ENCODE peak calls at places on chromosomes 7 and 10, in five cellular contexts. One of them, this sample, is unnamed.

GRCh38 chr7:130998993-130999602 is 265.1 kb upstream of the KLF14 start:
- DNase-seq in suprapubic skin: no peak
- DNase-seq in esophagus muscularis mucosa: peak
- DNase-seq in transverse colon: no peak
- DNase-seq in SK-N-SH: no peak
- DNase-seq in this sample: no peak

GRCh38 chr7:17985473-17986239 is 42.0 kb downstream of the PRPS1L1 start:
- DNase-seq in suprapubic skin: no peak
- DNase-seq in SK-N-SH: no peak
- DNase-seq in transverse colon: no peak
- DNase-seq in esophagus muscularis mucosa: no peak
- DNase-seq in this sample: no peak

GRCh38 chr7:105906690-105907089 is 30.3 kb upstream of the ATXN7L1 start:
- DNase-seq in transverse colon: no peak
- DNase-seq in suprapubic skin: no peak
- DNase-seq in SK-N-SH: no peak
- DNase-seq in esophagus muscularis mucosa: no peak
- DNase-seq in this sample: peak

GRCh38 chr10:62818426-62819011 is 2.4 kb upstream of the EGR2 start:
- DNase-seq in suprapubic skin: no peak
- DNase-seq in transverse colon: peak
- DNase-seq in SK-N-SH: peak
- DNase-seq in esophagus muscularis mucosa: no peak
- DNase-seq in this sample: no peak

GRCh38 chr10:43683451-43684197 is 34.9 kb upstream of the ZNF32 start:
- DNase-seq in suprapubic skin: peak
- DNase-seq in transverse colon: no peak
- DNase-seq in esophagus muscularis mucosa: no peak
- DNase-seq in SK-N-SH: peak
- DNase-seq in this sample: no peak

GRCh38 chr10:60615551-60615950 is 162.7 kb upstream of the CDK1 start:
- DNase-seq in esophagus muscularis mucosa: no peak
- DNase-seq in SK-N-SH: no peak
- DNase-seq in suprapubic skin: no peak
- DNase-seq in transverse colon: no peak
- DNase-seq in this sample: no peak

GRCh38 chr7:64887756-64888508 is 15.1 kb upstream of the ZNF273 start:
- DNase-seq in SK-N-SH: peak
- DNase-seq in suprapubic skin: peak
- DNase-seq in esophagus muscularis mucosa: peak
- DNase-seq in transverse colon: peak
- DNase-seq in this sample: peak

GRCh38 chr7:131533151-131533559 is 23.3 kb downstream of the PODXL start:
- DNase-seq in transverse colon: no peak
- DNase-seq in suprapubic skin: no peak
- DNase-seq in esophagus muscularis mucosa: no peak
- DNase-seq in SK-N-SH: no peak
- DNase-seq in this sample: peak

GRCh38 chr10:67818323-67818722 is 19.7 kb downstream of the DNAJC12 start:
- DNase-seq in suprapubic skin: no peak
- DNase-seq in transverse colon: no peak
- DNase-seq in SK-N-SH: no peak
- DNase-seq in esophagus muscularis mucosa: no peak
- DNase-seq in this sample: no peak

GRCh38 chr7:152436279-152437147 is 710 bp upstream of the KMT2C start:
- DNase-seq in suprapubic skin: peak
- DNase-seq in SK-N-SH: peak
- DNase-seq in transverse colon: peak
- DNase-seq in esophagus muscularis mucosa: peak
- DNase-seq in this sample: peak

GRCh38 chr7:152430857-152431256 is 4.9 kb downstream of the KMT2C start:
- DNase-seq in SK-N-SH: no peak
- DNase-seq in transverse colon: no peak
- DNase-seq in esophagus muscularis mucosa: no peak
- DNase-seq in suprapubic skin: no peak
- DNase-seq in this sample: no peak

GRCh38 chr7:152435384-152436278 is at the start of gene KMT2C:
- DNase-seq in SK-N-SH: peak
- DNase-seq in suprapubic skin: no peak
- DNase-seq in transverse colon: peak
- DNase-seq in esophagus muscularis mucosa: no peak
- DNase-seq in this sample: peak
- TF ChIP-seq POLR2AphosphoS5 in SK-N-SH: peak
- TF ChIP-seq POLR2AphosphoS5 in suprapubic skin: no peak
- TF ChIP-seq POLR2AphosphoS5 in transverse colon: peak
- TF ChIP-seq POLR2AphosphoS5 in esophagus muscularis mucosa: peak
- TF ChIP-seq POLR2AphosphoS5 in this sample: peak

DNA sequence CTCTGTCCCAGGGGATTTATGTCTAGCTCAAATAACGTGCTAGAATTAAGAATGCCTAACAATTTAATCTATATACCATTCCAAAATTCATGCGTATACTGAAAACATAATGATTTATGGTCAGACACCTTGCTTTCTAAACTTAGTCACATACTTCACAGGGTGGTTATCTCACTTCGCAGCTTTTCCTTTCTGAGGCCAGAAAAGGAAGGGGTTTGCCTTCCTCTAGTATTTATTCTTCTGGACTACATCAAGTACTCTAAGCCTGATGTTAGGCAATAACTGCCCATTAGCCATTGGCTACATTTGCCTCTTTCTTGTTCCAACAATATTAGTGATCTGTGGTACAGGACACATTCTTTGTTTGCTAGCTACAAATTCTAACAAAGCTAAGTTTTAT is 72.6 kb upstream of the FHIP2A start:
- DNase-seq in SK-N-SH: no peak
- DNase-seq in esophagus muscularis mucosa: no peak
- DNase-seq in suprapubic skin: no peak
- DNase-seq in transverse colon: no peak
- DNase-seq in this sample: no peak
- TF ChIP-seq EP300 in SK-N-SH: no peak
- TF ChIP-seq EP300 in esophagus muscularis mucosa: no peak
- TF ChIP-seq EP300 in suprapubic skin: no peak
- TF ChIP-seq EP300 in transverse colon: no peak
- TF ChIP-seq EP300 in this sample: peak

GRCh38 chr10:78362406-78363022 is 328.9 kb downstream of the RPS24 start:
- DNase-seq in suprapubic skin: no peak
- DNase-seq in esophagus muscularis mucosa: no peak
- DNase-seq in SK-N-SH: no peak
- DNase-seq in transverse colon: no peak
- DNase-seq in this sample: no peak
- TF ChIP-seq POLR2AphosphoS5 in suprapubic skin: no peak
- TF ChIP-seq POLR2AphosphoS5 in esophagus muscularis mucosa: no peak
- TF ChIP-seq POLR2AphosphoS5 in SK-N-SH: no peak
- TF ChIP-seq POLR2AphosphoS5 in transverse colon: no peak
- TF ChIP-seq POLR2AphosphoS5 in this sample: no peak

GRCh38 chr10:47260505-47261111 is 39.4 kb upstream of the GDF10 start:
- DNase-seq in transverse colon: peak
- DNase-seq in SK-N-SH: peak
- DNase-seq in suprapubic skin: no peak
- DNase-seq in esophagus muscularis mucosa: no peak
- DNase-seq in this sample: no peak
- TF ChIP-seq EP300 in transverse colon: no peak
- TF ChIP-seq EP300 in SK-N-SH: no peak
- TF ChIP-seq EP300 in suprapubic skin: no peak
- TF ChIP-seq EP300 in esophagus muscularis mucosa: no peak
- TF ChIP-seq EP300 in this sample: no peak

DNA sequence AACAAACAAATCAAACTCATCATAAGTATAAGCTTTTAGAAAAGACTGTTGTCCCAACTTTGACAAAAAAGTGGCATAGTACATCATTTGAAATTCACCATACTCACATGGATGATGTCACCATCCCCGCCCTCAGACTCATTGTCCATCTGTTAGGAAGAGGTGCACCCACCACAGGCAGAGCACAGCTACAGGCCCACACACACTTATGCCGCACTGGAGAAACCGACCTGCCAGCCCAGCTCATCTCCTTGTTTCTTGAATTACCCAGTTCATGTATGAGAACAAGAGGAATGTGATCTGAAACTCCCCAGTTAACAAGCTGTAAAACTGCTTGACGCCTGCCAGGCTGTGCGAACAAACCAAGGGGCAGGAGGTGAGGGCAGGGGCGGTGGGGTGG is 312.0 kb downstream of the DPP6 start:
- DNase-seq in transverse colon: no peak
- DNase-seq in suprapubic skin: no peak
- DNase-seq in SK-N-SH: no peak
- DNase-seq in esophagus muscularis mucosa: no peak
- DNase-seq in this sample: no peak
- TF ChIP-seq POLR2AphosphoS5 in transverse colon: no peak
- TF ChIP-seq POLR2AphosphoS5 in suprapubic skin: no peak
- TF ChIP-seq POLR2AphosphoS5 in SK-N-SH: no peak
- TF ChIP-seq POLR2AphosphoS5 in esophagus muscularis mucosa: no peak
- TF ChIP-seq POLR2AphosphoS5 in this sample: no peak

DNA sequence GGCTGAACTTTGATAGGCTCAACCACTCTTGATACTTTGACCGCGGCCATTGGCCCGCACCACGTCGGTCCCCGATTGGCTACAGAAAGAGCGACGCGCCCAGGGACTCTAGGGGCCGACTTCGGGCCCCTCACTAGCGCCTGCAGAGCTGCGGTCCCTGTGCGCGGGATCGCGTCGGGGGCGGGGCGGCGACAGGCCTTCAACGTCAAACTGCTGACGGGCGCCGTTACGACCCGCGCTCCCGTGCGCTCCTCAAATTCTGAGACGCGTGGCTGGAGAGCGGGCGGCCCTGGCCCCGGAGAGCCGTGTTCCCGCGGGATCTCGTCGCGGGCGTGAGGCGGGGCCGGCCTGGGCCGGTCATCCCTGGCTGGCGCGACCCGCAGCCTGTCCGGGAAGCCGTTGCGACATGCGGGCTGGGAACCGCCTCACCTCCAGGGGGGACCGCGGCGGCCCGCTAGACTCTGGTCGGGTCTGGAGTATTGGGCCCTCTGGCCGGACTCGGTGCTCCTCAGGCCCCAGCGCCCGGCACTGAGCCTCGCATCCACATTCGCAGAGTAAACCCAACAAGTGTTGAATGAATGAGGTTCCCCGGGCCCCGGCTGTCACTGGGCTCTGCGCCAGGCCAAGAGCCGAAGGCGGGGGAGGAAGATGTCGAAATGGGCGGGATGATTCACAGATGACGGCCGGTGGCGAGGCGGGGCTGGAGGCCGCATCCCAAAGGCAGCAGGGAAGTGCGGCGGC is 644 bp upstream of the SLC25A28 start:
- DNase-seq in esophagus muscularis mucosa: peak
- DNase-seq in suprapubic skin: peak
- DNase-seq in SK-N-SH: peak
- DNase-seq in transverse colon: peak
- DNase-seq in this sample: peak
- TF ChIP-seq EP300 in esophagus muscularis mucosa: peak
- TF ChIP-seq EP300 in suprapubic skin: no peak
- TF ChIP-seq EP300 in SK-N-SH: no peak
- TF ChIP-seq EP300 in transverse colon: peak
- TF ChIP-seq EP300 in this sample: no peak

GRCh38 chr7:149144996-149145850 is 2.0 kb upstream of the ZNF398 start:
- DNase-seq in suprapubic skin: no peak
- DNase-seq in SK-N-SH: no peak
- DNase-seq in transverse colon: no peak
- DNase-seq in esophagus muscularis mucosa: no peak
- DNase-seq in this sample: no peak
- TF ChIP-seq POLR2AphosphoS5 in suprapubic skin: peak
- TF ChIP-seq POLR2AphosphoS5 in SK-N-SH: no peak
- TF ChIP-seq POLR2AphosphoS5 in transverse colon: no peak
- TF ChIP-seq POLR2AphosphoS5 in esophagus muscularis mucosa: no peak
- TF ChIP-seq POLR2AphosphoS5 in this sample: no peak

DNA sequence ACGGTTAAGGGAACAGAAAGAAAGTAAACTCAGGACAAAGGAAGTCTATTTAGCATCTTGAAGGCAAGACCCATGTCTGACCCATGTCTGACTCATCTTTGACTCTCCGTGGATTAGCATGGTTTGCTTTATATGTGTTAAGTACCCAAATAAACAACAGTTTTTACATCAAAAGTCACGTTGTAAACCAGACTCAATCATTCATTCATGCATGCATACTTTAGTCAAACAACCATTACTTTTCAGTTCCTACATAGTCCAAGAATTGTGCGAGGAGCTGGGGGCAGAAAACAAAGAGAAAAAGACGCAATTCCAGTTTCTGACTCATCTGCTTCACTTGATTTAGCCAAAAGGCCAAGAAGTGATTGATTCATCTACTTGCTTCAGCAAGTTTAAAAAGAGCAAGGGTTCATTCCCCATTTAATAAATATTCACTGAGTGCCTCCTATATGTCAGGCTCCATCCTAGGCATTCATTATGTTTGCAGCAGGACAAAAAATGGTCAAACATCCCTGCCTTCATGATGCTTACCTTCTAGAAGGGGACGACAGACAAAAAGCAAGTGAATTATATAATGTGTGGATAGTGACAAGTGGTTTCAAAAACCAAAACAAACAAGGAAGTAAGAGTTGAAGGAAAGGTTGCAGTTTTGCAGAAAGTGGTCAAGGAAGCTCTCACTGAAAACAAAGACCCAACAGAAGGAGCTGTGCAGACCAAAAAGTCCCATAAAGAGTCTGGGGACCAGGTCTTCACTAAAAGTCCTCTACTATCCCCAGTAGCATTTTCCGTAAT is 116.2 kb downstream of the FAM107B start:
- DNase-seq in esophagus muscularis mucosa: no peak
- DNase-seq in SK-N-SH: no peak
- DNase-seq in suprapubic skin: no peak
- DNase-seq in transverse colon: no peak
- DNase-seq in this sample: no peak
- TF ChIP-seq EP300 in esophagus muscularis mucosa: no peak
- TF ChIP-seq EP300 in SK-N-SH: no peak
- TF ChIP-seq EP300 in suprapubic skin: no peak
- TF ChIP-seq EP300 in transverse colon: no peak
- TF ChIP-seq EP300 in this sample: no peak

GRCh38 chr10:84329094-84329611 is 764 bp downstream of the CCSER2 start:
- DNase-seq in suprapubic skin: no peak
- DNase-seq in esophagus muscularis mucosa: no peak
- DNase-seq in transverse colon: peak
- DNase-seq in SK-N-SH: peak
- DNase-seq in this sample: no peak
- TF ChIP-seq POLR2AphosphoS5 in suprapubic skin: no peak
- TF ChIP-seq POLR2AphosphoS5 in esophagus muscularis mucosa: peak
- TF ChIP-seq POLR2AphosphoS5 in transverse colon: no peak
- TF ChIP-seq POLR2AphosphoS5 in SK-N-SH: no peak
- TF ChIP-seq POLR2AphosphoS5 in this sample: no peak

This sample was measured in sigmoid colon.